ENCODE peak calls at places on chromosomes 6 and 20, in six cellular contexts. O is activated CD8-positive, alpha-beta T cell treated with anti-CD3 and anti-CD28 coated beads for 36 hours; W is lower leg skin; D is MM.1S; P is left ventricle myocardium inferior; X is epithelial cell of esophagus. B is an unnamed sample.

GRCh38 chr20:35702051-35702823 is 3.0 kb downstream of the ROMO1 start:
- DNase-seq in X (peak), D (no peak), P (no peak), O (no peak), W (no peak), B (no peak)

GRCh38 chr20:41408986-41409385 is 42.4 kb upstream of the EMILIN3 start:
- DNase-seq in W (no peak), P (no peak), O (no peak), X (no peak), D (peak), B (no peak)

GRCh38 chr6:105301756-105302616 is 100.9 kb downstream of the PREP start:
- DNase-seq in X (no peak), D (no peak), P (no peak), O (no peak), W (no peak), B (no peak)

GRCh38 chr6:39377530-39377929 is 55.0 kb upstream of the KCNK16 start:
- DNase-seq in D (peak), P (peak), X (peak), W (peak), O (peak), B (peak)

GRCh38 chr6:20837189-20837588 is 302.9 kb downstream of the CDKAL1 start:
- DNase-seq in D (no peak), O (peak), X (no peak), W (no peak), P (no peak), B (no peak)

GRCh38 chr20:10427060-10427692 is 6.8 kb downstream of the MKKS start:
- DNase-seq in D (peak), O (peak), P (peak), W (no peak), X (peak), B (no peak)

GRCh38 chr20:54346269-54346668 is 129.1 kb upstream of the DOK5 start:
- DNase-seq in P (no peak), D (no peak), O (no peak), W (no peak), X (no peak), B (no peak)

GRCh38 chr6:88565409-88565811 is 398.0 kb downstream of the RNGTT start:
- DNase-seq in W (no peak), O (no peak), D (no peak), X (no peak), P (no peak), B (no peak)

GRCh38 chr6:136180729-136181128 is 69.4 kb downstream of the MTFR2 start:
- DNase-seq in D (no peak), O (no peak), X (no peak), W (no peak), P (no peak), B (no peak)

DNA sequence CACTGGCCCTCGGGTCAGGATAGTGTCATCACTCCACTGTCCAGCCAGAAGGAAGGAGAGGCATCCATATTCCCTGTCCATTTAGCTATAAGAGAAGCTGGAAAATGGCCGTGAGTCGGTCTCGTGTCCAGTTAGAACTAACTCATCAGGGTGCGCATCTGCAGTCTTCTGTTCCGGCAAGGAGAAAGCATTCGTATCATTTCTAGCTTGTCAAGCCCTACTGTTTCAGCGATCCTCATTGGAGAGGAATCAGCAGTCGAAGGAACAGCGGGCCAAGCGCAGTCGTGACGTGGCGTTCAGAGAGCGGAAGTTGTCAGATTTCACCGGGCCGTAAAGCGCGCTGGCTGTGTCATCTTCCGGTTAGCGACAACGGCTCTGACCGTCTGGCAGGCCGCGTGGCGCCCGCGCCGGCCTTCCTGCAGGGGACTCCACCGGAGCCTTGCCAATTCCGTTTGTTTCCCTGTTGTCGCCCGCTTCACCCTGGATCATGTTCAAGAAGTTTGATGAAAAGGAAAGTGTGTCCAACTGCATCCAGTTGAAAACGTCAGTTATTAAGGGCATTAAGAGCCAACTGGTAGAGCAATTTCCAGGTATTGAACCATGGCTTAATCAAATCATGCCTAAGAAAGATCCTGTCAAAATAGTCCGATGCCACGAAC is 32.9 kb downstream of the HM13 start:
- DNase-seq in O (peak), W (peak), P (peak), X (peak), D (peak), B (peak)
- TF ChIP-seq CTCF in O (no peak), W (no peak), P (peak), X (no peak), D (no peak), B (no peak)

DNA sequence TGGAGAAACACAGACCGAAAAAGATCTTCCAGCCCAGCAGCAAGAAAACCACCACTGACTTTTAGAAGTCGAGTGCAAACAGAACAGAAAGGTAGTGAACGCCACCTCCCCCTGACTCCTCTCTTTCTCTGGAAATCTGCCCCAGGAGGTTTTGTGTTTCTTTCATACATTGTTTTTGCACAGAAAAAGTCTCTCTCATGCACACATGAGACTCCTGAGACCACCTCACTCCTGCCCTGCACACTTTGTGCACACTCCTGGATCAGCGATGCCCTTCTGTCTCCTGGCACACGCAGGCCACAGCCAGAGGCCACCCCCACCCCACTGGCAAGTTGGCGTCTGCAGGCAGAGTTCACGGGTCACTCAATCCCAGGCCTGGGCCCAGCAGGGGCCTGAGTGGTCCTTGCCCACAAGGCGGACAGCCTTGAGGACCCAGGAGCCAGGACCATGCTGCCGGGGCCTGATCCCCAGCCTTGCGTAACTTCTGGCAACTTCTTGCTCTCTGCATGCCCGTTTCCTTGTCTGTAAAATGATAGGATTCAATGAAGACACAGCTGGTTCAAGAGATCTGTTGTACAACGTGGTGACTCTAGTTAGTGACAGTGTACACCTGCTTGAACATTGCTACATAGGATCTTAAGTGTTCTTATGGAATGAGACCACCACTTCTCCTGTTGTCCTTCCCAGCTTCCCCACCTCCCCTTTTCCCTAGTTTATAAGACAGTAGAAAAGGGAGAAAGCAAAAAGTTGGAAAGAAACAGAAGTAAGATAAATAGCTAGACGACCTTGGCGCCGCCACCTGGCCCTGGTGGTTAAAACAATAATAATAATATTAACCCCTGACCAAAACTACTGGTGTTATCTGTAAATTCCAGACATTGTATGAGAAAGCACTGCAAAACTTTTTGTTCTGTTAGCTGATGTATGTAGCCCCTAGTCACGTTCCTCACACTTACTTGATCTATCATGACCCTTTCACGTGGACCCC is 30.2 kb upstream of the CST7 start:
- DNase-seq in W (no peak), D (no peak), P (no peak), X (no peak), O (no peak), B (no peak)
- TF ChIP-seq CTCF in W (no peak), D (no peak), P (peak), X (no peak), O (no peak), B (no peak)

DNA sequence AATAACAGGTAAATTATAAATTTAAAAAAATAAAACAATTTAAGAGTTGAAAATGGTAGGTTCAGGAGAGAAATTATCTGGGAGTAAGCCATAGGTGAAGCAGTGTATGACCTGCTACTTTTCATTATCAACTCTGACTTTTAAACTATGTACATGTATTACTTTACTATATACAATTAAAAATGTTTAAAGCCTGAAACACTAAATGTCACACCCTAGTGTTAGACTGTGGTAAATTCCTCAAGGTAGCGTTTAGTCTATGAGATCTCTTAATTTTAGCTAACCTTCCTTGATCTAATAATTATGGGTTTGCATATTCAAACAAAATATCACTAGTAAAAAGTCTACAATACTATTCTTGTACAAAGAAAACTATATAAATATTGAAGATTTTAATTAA is 22.3 kb upstream of the TBC1D32 start:
- DNase-seq in W (no peak), P (no peak), O (no peak), X (no peak), D (no peak), B (no peak)
- TF ChIP-seq CTCF in W (no peak), P (no peak), O (no peak), X (peak), D (no peak), B (no peak)

DNA sequence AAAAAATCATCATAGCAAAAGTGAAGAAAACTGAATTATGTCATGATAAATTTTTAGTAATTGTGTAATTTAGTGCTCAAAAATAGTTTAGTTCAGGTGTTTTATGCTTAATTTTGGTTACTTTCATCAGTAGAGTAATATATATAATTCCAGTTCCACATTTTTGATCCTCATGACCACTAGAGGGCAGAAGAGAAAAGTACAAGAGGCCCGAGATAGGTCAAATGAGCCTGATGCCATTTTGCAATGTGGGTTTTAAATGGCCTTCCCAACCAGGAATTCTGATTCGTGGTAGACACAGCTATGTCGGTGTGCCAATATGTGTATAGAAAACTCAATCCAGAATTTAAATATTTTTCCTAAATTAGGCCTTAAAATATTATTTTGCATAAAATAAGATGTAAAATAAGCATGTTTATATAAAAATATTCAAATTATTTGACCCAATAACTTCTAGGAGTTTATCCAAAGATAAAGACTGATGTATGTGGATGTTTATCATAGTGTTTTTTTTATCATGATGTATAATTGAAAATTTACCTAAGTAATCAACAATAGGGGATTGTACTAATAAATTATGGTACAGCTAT is 159.7 kb upstream of the RPS6KA2 start:
- DNase-seq in W (no peak), P (no peak), D (peak), O (peak), X (peak), B (peak)
- TF ChIP-seq CTCF in W (no peak), P (peak), D (peak), O (peak), X (peak), B (peak)